ENCODE peak calls at places on chromosome 1, in ten cellular contexts. One of them, this sample, is unnamed.

GRCh38 chr1:203649551-203650011 is 22.9 kb downstream of the ATP2B4 start:
- DNase-seq in AG04450: no peak
- DNase-seq in PC-3: no peak
- DNase-seq in colonic mucosa: no peak
- DNase-seq in A549: no peak
- DNase-seq in DND-41: no peak
- DNase-seq in CD8-positive, alpha-beta T cell: peak; percentile 50
- DNase-seq in H9: no peak
- DNase-seq in cardiac muscle cell: no peak
- DNase-seq in PC-9: no peak
- DNase-seq in this sample: peak; percentile 20

GRCh38 chr1:50251592-50252165 is 143.0 kb downstream of the ELAVL4 start:
- DNase-seq in AG04450: no peak
- DNase-seq in PC-3: peak; percentile 7
- DNase-seq in colonic mucosa: no peak
- DNase-seq in A549: no peak
- DNase-seq in DND-41: no peak
- DNase-seq in CD8-positive, alpha-beta T cell: no peak
- DNase-seq in H9: peak; percentile 68
- DNase-seq in cardiac muscle cell: no peak
- DNase-seq in PC-9: no peak
- DNase-seq in this sample: no peak

GRCh38 chr1:185720633-185721272 is 13.4 kb upstream of the HMCN1 start:
- DNase-seq in AG04450: no peak
- DNase-seq in PC-3: peak; percentile 49
- DNase-seq in colonic mucosa: no peak
- DNase-seq in A549: no peak
- DNase-seq in DND-41: no peak
- DNase-seq in CD8-positive, alpha-beta T cell: no peak
- DNase-seq in H9: no peak
- DNase-seq in cardiac muscle cell: peak; percentile 86
- DNase-seq in PC-9: no peak
- DNase-seq in this sample: no peak

GRCh38 chr1:183278736-183279591 is 92.9 kb downstream of the LAMC2 start:
- DNase-seq in AG04450: no peak
- DNase-seq in PC-3: peak; percentile 78
- DNase-seq in colonic mucosa: no peak
- DNase-seq in A549: no peak
- DNase-seq in DND-41: no peak
- DNase-seq in CD8-positive, alpha-beta T cell: no peak
- DNase-seq in H9: no peak
- DNase-seq in cardiac muscle cell: peak; percentile 72
- DNase-seq in PC-9: peak; percentile 70
- DNase-seq in this sample: no peak

GRCh38 chr1:6418668-6419396 is 887 bp downstream of the HES2 start:
- DNase-seq in AG04450: no peak
- DNase-seq in PC-3: peak; percentile 40
- DNase-seq in colonic mucosa: no peak
- DNase-seq in A549: no peak
- DNase-seq in DND-41: no peak
- DNase-seq in CD8-positive, alpha-beta T cell: no peak
- DNase-seq in H9: no peak
- DNase-seq in cardiac muscle cell: no peak
- DNase-seq in PC-9: no peak
- DNase-seq in this sample: no peak

GRCh38 chr1:59220356-59220755 is 76.5 kb upstream of the FGGY start:
- DNase-seq in AG04450: no peak
- DNase-seq in PC-3: no peak
- DNase-seq in colonic mucosa: no peak
- DNase-seq in A549: no peak
- DNase-seq in DND-41: no peak
- DNase-seq in CD8-positive, alpha-beta T cell: no peak
- DNase-seq in H9: no peak
- DNase-seq in cardiac muscle cell: peak; percentile 23
- DNase-seq in PC-9: no peak
- DNase-seq in this sample: no peak

GRCh38 chr1:1421907-1422464 is 910 bp upstream of the ANKRD65 start:
- DNase-seq in AG04450: no peak
- DNase-seq in PC-3: no peak
- DNase-seq in colonic mucosa: no peak
- DNase-seq in A549: no peak
- DNase-seq in DND-41: no peak
- DNase-seq in CD8-positive, alpha-beta T cell: no peak
- DNase-seq in H9: no peak
- DNase-seq in cardiac muscle cell: no peak
- DNase-seq in PC-9: no peak
- DNase-seq in this sample: no peak

GRCh38 chr1:161096514-161096913 is 1.6 kb upstream of the KLHDC9 start:
- DNase-seq in AG04450: no peak
- DNase-seq in PC-3: peak; percentile 44
- DNase-seq in colonic mucosa: no peak
- DNase-seq in A549: no peak
- DNase-seq in DND-41: no peak
- DNase-seq in CD8-positive, alpha-beta T cell: no peak
- DNase-seq in H9: no peak
- DNase-seq in cardiac muscle cell: peak; percentile 85
- DNase-seq in PC-9: no peak
- DNase-seq in this sample: no peak

GRCh38 chr1:8097077-8097799 is 71.1 kb upstream of the ERRFI1 start:
- DNase-seq in AG04450: no peak
- DNase-seq in PC-3: peak; percentile 98
- DNase-seq in colonic mucosa: peak; percentile 45
- DNase-seq in A549: no peak
- DNase-seq in DND-41: no peak
- DNase-seq in CD8-positive, alpha-beta T cell: no peak
- DNase-seq in H9: no peak
- DNase-seq in cardiac muscle cell: peak; percentile 81
- DNase-seq in PC-9: peak; percentile 50
- DNase-seq in this sample: no peak

GRCh38 chr1:15916916-15917315 is 59.0 kb downstream of the ZBTB17 start:
- DNase-seq in AG04450: no peak
- DNase-seq in PC-3: no peak
- DNase-seq in colonic mucosa: no peak
- DNase-seq in A549: no peak
- DNase-seq in DND-41: no peak
- DNase-seq in CD8-positive, alpha-beta T cell: no peak
- DNase-seq in H9: no peak
- DNase-seq in cardiac muscle cell: no peak
- DNase-seq in PC-9: no peak
- DNase-seq in this sample: no peak

GRCh38 chr1:2812939-2813653 is 11.6 kb upstream of the TTC34 start:
- DNase-seq in AG04450: no peak
- DNase-seq in PC-3: no peak
- DNase-seq in colonic mucosa: no peak
- DNase-seq in A549: no peak
- DNase-seq in DND-41: no peak
- DNase-seq in CD8-positive, alpha-beta T cell: no peak
- DNase-seq in H9: no peak
- DNase-seq in cardiac muscle cell: no peak
- DNase-seq in PC-9: no peak
- DNase-seq in this sample: no peak

GRCh38 chr1:2811526-2811905 is 10.0 kb upstream of the TTC34 start:
- DNase-seq in AG04450: no peak
- DNase-seq in PC-3: no peak
- DNase-seq in colonic mucosa: no peak
- DNase-seq in A549: no peak
- DNase-seq in DND-41: no peak
- DNase-seq in CD8-positive, alpha-beta T cell: no peak
- DNase-seq in H9: no peak
- DNase-seq in cardiac muscle cell: no peak
- DNase-seq in PC-9: no peak
- DNase-seq in this sample: no peak

GRCh38 chr1:2810281-2810680 is 8.8 kb upstream of the TTC34 start:
- DNase-seq in AG04450: no peak
- DNase-seq in PC-3: no peak
- DNase-seq in colonic mucosa: no peak
- DNase-seq in A549: no peak
- DNase-seq in DND-41: no peak
- DNase-seq in CD8-positive, alpha-beta T cell: no peak
- DNase-seq in H9: no peak
- DNase-seq in cardiac muscle cell: no peak
- DNase-seq in PC-9: no peak
- DNase-seq in this sample: no peak

GRCh38 chr1:2810899-2811525 is 9.5 kb upstream of the TTC34 start:
- DNase-seq in AG04450: no peak
- DNase-seq in PC-3: no peak
- DNase-seq in colonic mucosa: no peak
- DNase-seq in A549: no peak
- DNase-seq in DND-41: no peak
- DNase-seq in CD8-positive, alpha-beta T cell: no peak
- DNase-seq in H9: no peak
- DNase-seq in cardiac muscle cell: no peak
- DNase-seq in PC-9: no peak
- DNase-seq in this sample: no peak

DNA sequence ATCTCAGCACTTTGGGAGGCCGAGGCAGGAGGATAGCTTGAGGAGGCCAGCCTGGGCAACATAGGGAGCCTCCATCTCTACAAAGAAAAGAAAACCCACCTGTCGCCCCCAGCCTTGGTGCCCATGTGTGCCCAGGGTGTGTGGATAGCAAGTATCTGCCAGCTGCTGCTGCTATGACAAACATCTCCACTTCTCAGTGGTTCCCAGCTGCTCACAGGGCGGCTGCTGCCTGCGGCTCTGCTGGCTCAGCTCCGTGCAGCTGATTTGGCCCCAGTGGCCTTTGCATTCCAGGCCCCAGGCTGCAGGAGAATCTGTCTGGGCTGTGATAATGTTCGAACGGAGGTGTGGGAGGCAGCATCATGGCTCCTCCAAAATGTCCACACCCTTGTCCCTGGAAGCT is 10.6 kb upstream of the TTC34 start:
- DNase-seq in AG04450: no peak
- DNase-seq in PC-3: no peak
- DNase-seq in colonic mucosa: no peak
- DNase-seq in A549: no peak
- DNase-seq in DND-41: no peak
- DNase-seq in CD8-positive, alpha-beta T cell: no peak
- DNase-seq in H9: no peak
- DNase-seq in cardiac muscle cell: no peak
- DNase-seq in PC-9: no peak
- DNase-seq in this sample: no peak
- H3K9me3 ChIP-seq in AG04450: peaks cover 94% of the 10 kb centered on the region
- H3K9me3 ChIP-seq in PC-3: no peaks in the 10 kb centered on the region
- H3K9me3 ChIP-seq in colonic mucosa: no peaks in the 10 kb centered on the region
- H3K9me3 ChIP-seq in A549: no peaks in the 10 kb centered on the region
- H3K9me3 ChIP-seq in DND-41: no peaks in the 10 kb centered on the region
- H3K9me3 ChIP-seq in CD8-positive, alpha-beta T cell: no peaks in the 10 kb centered on the region
- H3K9me3 ChIP-seq in H9: peaks cover 85% of the 10 kb centered on the region
- H3K9me3 ChIP-seq in cardiac muscle cell: no peaks in the 10 kb centered on the region
- H3K9me3 ChIP-seq in PC-9: no peaks in the 10 kb centered on the region
- H3K9me3 ChIP-seq in this sample: no peaks in the 10 kb centered on the region

DNA sequence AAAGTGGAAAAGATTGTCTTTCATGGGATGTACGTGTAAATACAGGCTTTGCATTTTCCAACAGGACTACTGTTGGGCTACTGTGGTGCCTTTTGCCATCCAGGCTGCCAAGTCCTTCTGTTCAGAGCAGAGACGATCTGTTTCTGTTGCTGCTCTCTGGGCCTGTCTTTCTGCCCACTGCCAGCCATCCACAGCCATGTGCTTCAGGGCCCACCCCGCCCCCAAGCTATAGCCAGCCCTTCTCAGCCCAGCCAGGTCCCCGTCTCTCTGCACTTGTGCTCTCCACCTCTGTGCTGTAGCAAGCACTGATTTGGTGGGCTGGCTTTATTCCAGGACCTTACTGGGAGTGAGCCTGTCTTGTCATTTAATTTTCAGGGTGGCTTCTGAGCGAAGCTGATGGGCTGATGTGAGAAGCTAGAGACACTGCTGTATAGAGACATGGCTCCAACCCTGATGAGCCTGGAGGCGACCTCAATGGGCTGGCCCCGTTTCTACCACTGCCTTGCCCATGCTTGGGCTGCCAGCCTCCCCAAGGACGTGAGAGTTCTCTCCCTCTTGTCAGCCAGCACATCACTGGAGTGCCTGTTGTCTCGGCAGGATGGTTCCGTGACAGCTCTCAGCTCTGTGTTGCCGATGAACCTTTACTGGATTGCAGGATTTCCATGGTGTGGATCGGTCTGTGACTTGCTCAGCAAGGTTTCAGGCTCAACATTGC is 137.9 kb downstream of the PEX14 start:
- DNase-seq in AG04450: no peak
- DNase-seq in PC-3: no peak
- DNase-seq in colonic mucosa: no peak
- DNase-seq in A549: no peak
- DNase-seq in DND-41: no peak
- DNase-seq in CD8-positive, alpha-beta T cell: no peak
- DNase-seq in H9: peak; percentile 18
- DNase-seq in cardiac muscle cell: no peak
- DNase-seq in PC-9: no peak
- DNase-seq in this sample: no peak
- TF ChIP-seq CTCF in AG04450: no peak
- TF ChIP-seq CTCF in PC-3: no peak
- TF ChIP-seq CTCF in colonic mucosa: no peak
- TF ChIP-seq CTCF in A549: no peak
- TF ChIP-seq CTCF in DND-41: no peak
- TF ChIP-seq CTCF in CD8-positive, alpha-beta T cell: no peak
- TF ChIP-seq CTCF in H9: no peak
- TF ChIP-seq CTCF in cardiac muscle cell: no peak
- TF ChIP-seq CTCF in PC-9: no peak
- TF ChIP-seq CTCF in this sample: no peak

DNA sequence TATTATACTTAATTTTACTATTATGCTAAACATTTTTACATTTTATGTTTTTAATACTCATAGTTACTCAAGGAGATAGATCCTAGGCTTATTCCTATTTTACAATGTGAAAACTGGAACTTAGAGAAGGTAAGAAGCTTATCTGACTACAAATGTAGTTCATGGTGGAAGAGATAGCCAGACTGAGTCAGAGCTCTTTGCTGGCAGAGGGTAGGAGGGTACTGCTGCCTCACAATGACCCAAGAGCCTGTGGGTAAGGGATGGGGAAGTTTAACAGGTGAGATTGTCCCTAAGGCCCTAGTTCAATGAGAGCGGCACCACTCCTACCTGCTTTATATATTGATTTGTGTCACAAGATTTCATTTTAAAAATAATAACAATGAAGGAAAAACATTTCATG is 34.1 kb upstream of the NEK7 start:
- DNase-seq in AG04450: no peak
- DNase-seq in PC-3: no peak
- DNase-seq in colonic mucosa: no peak
- DNase-seq in A549: no peak
- DNase-seq in DND-41: no peak
- DNase-seq in CD8-positive, alpha-beta T cell: no peak
- DNase-seq in H9: no peak
- DNase-seq in cardiac muscle cell: peak; percentile 43
- DNase-seq in PC-9: no peak
- DNase-seq in this sample: no peak
- H3K27ac ChIP-seq in AG04450: peak overlapping the region; percentile 75
- H3K27ac ChIP-seq in PC-3: peak overlapping the region; percentile 25
- H3K27ac ChIP-seq in colonic mucosa: no peak overlapping the region
- H3K27ac ChIP-seq in A549: peak overlapping the region; percentile 64
- H3K27ac ChIP-seq in DND-41: no peak overlapping the region
- H3K27ac ChIP-seq in CD8-positive, alpha-beta T cell: no peak overlapping the region
- H3K27ac ChIP-seq in H9: no peak overlapping the region
- H3K27ac ChIP-seq in cardiac muscle cell: no peak overlapping the region
- H3K27ac ChIP-seq in PC-9: no peak overlapping the region
- H3K27ac ChIP-seq in this sample: no peak overlapping the region

DNA sequence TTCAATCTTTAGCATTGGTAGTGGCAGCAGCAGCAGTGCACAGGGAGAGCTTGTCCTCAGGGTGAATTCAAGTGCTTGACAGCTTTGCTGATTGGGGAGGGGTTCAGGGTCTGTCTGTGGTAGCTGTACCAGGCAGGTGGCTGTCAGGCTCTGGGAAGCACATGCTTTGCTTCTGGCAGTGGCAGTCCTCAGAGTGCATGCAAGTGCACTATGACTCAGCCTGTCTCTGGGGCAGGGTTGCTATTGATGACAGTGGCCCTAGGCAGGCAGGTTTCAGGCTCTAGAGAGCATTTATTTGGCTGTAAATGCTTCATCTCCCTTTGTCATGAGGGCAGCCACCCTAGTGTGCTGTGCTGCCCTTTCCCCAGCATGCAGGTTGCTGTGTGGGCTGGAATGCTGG is 251.9 kb upstream of the LRRC7 start:
- DNase-seq in AG04450: no peak
- DNase-seq in PC-3: no peak
- DNase-seq in colonic mucosa: no peak
- DNase-seq in A549: no peak
- DNase-seq in DND-41: no peak
- DNase-seq in CD8-positive, alpha-beta T cell: no peak
- DNase-seq in H9: peak; percentile 31
- DNase-seq in cardiac muscle cell: no peak
- DNase-seq in PC-9: no peak
- DNase-seq in this sample: no peak
- H3K9me3 ChIP-seq in AG04450: no peaks in the 10 kb centered on the region
- H3K9me3 ChIP-seq in PC-3: no peaks in the 10 kb centered on the region
- H3K9me3 ChIP-seq in colonic mucosa: no peaks in the 10 kb centered on the region
- H3K9me3 ChIP-seq in A549: no peaks in the 10 kb centered on the region
- H3K9me3 ChIP-seq in DND-41: no peaks in the 10 kb centered on the region
- H3K9me3 ChIP-seq in CD8-positive, alpha-beta T cell: peaks cover 3% of the 10 kb centered on the region
- H3K9me3 ChIP-seq in H9: no peaks in the 10 kb centered on the region
- H3K9me3 ChIP-seq in cardiac muscle cell: no peaks in the 10 kb centered on the region
- H3K9me3 ChIP-seq in PC-9: no peaks in the 10 kb centered on the region
- H3K9me3 ChIP-seq in this sample: no peaks in the 10 kb centered on the region

This sample was measured in CD4-positive, alpha-beta T cell.